ENCODE peak calls at places on chromosome 14, in eight cellular contexts. S, Y, Q, Z, B, I, R and T are unnamed samples.

GRCh38 chr14:105414456-105415371 is 4.9 kb upstream of the MTA1 start:
- DNase-seq in S (peak), Y (peak), Q (peak), Z (peak), B (peak), I (peak), R (peak), T (peak)

GRCh38 chr14:76055330-76055729 is 69.8 kb downstream of the IFT43 start:
- DNase-seq in S (no peak), Y (no peak), Q (no peak), Z (no peak), B (no peak), I (no peak), R (no peak), T (no peak)

GRCh38 chr14:106436310-106436905 is 910.0 kb downstream of the TMEM121 start:
- DNase-seq in S (peak), Y (peak), Q (peak), Z (no peak), B (peak), I (no peak), R (no peak), T (no peak)

GRCh38 chr14:77053046-77053841 is 24.7 kb upstream of the IRF2BPL start:
- DNase-seq in S (peak), Y (peak), Q (peak), Z (no peak), B (peak), I (peak), R (peak), T (peak)

GRCh38 chr14:22739423-22739822 is 27.1 kb upstream of the OXA1L start:
- DNase-seq in S (no peak), Y (no peak), Q (peak), Z (no peak), B (no peak), I (no peak), R (no peak), T (peak)

GRCh38 chr14:100187247-100187833 is 27.9 kb upstream of the DEGS2 start:
- DNase-seq in S (no peak), Y (no peak), Q (no peak), Z (no peak), B (no peak), I (no peak), R (no peak), T (no peak)

GRCh38 chr14:63897706-63898105 is 44.9 kb downstream of the SYNE2 start:
- DNase-seq in S (no peak), Y (no peak), Q (peak), Z (no peak), B (no peak), I (no peak), R (no peak), T (no peak)

GRCh38 chr14:34781242-34781641 is 66.8 kb upstream of the CFL2 start:
- DNase-seq in S (no peak), Y (no peak), Q (peak), Z (no peak), B (no peak), I (no peak), R (no peak), T (no peak)

GRCh38 chr14:34205799-34206198 is 254.9 kb upstream of the EGLN3 start:
- DNase-seq in S (no peak), Y (no peak), Q (no peak), Z (no peak), B (no peak), I (no peak), R (no peak), T (no peak)

GRCh38 chr14:56122306-56122705 is 4.1 kb downstream of the PELI2 start:
- DNase-seq in S (no peak), Y (no peak), Q (peak), Z (no peak), B (no peak), I (no peak), R (no peak), T (no peak)

GRCh38 chr14:104993306-104993705 is 7.7 kb downstream of the CLBA1 start:
- DNase-seq in S (no peak), Y (no peak), Q (no peak), Z (no peak), B (no peak), I (no peak), R (no peak), T (no peak)

DNA sequence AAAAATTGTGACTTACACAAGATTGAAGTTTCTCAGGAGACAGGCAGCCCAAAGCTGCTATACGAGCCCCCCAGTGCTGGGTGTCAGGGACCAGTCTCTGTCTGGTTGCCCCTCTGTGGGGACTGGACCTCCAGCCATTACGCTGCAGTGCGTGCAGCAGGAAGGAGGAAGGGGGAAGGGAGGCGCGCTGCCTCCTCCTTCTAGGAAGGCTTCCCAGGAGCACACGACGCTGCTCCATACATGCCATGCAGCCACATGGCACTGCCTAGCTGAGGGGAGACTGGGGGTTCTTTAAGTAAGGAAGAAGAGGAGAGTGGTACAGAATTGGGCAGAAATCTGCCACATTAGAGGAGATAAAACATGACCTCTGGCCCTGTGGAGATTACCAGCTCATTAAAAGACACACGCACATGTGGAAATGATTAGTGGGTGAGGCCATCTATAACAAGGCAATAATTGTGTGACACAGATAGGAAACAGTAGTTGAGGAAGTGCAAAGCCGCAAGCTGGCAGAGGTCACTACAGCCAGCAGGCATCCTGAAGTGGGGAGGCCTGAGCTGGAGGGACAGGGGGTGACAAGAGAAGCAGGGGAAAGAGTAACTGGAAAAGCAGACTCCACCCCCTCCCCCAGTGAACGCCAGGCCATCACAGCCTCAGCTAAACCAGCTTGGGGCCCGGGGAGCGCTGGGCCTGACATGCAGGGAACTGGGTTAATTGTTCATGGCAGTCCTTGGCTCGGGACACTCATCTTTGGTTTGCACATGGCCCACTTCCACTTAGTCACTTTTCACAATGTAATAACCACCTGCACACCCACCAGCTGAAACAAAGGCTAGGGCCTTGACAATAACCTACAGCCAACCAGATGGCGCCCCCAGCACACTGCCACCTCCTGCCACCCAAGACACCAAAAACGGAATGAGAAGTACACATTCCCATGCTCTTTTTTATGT is 39.6 kb downstream of the CCDC88C start:
- DNase-seq in S (no peak), Y (no peak), Q (no peak), Z (no peak), B (no peak), I (peak), R (no peak), T (no peak)
- TF ChIP-seq CTCF in S (peak), Y (no peak), Q (no peak), Z (no peak), B (peak), I (no peak), R (no peak), T (no peak)

GRCh38 chr14:92254786-92255185 is 68.2 kb upstream of the SLC24A4 start:
- DNase-seq in S (peak), Y (no peak), Q (peak), Z (peak), B (no peak), I (peak), R (no peak), T (no peak)

GRCh38 chr14:92252291-92252690 is 70.7 kb upstream of the SLC24A4 start:
- DNase-seq in S (no peak), Y (no peak), Q (no peak), Z (peak), B (no peak), I (no peak), R (no peak), T (no peak)

GRCh38 chr14:92258934-92259333 is 64.0 kb upstream of the SLC24A4 start:
- DNase-seq in S (no peak), Y (no peak), Q (no peak), Z (no peak), B (peak), I (no peak), R (no peak), T (no peak)

GRCh38 chr14:92248638-92249037 is 74.3 kb upstream of the SLC24A4 start:
- DNase-seq in S (no peak), Y (no peak), Q (no peak), Z (no peak), B (no peak), I (no peak), R (no peak), T (no peak)

GRCh38 chr14:92253381-92253894 is 69.5 kb upstream of the SLC24A4 start:
- DNase-seq in S (peak), Y (no peak), Q (no peak), Z (peak), B (no peak), I (no peak), R (no peak), T (no peak)
- TF ChIP-seq CTCF in S (peak), Y (no peak), Q (no peak), Z (no peak), B (no peak), I (no peak), R (no peak), T (no peak)

DNA sequence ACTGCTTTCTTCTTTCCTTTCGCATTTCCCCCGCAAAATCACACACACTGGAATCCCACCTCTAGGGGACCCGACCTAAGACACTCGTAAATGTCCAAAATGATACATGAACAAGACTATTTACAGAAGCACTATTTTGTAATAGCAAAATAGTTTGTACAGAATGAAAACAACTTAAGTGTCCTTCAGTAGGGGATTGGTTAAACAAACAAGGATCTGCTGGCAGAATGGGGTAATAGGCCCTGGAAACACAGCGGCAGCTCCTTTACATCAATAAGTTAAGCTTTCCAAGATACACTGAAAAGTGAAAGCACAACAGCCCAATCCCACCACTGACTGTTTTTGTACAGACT is 48.8 kb downstream of the LTBP2 start:
- DNase-seq in S (no peak), Y (no peak), Q (peak), Z (no peak), B (no peak), I (no peak), R (no peak), T (no peak)
- TF ChIP-seq CTCF in S (no peak), Y (no peak), Q (no peak), Z (no peak), B (no peak), I (no peak), R (peak), T (no peak)

GRCh38 chr14:101808020-101808641 is 46.6 kb downstream of the PPP2R5C start:
- DNase-seq in S (peak), Y (no peak), Q (no peak), Z (no peak), B (no peak), I (peak), R (no peak), T (no peak)
- TF ChIP-seq CTCF in S (peak), Y (no peak), Q (no peak), Z (no peak), B (peak), I (no peak), R (peak), T (no peak)

GRCh38 chr14:68373124-68373646 is 419.7 kb downstream of the ZFP36L1 start:
- DNase-seq in S (no peak), Y (no peak), Q (no peak), Z (no peak), B (no peak), I (no peak), R (no peak), T (no peak)

GRCh38 chr14:68375371-68375770 is 417.5 kb downstream of the ZFP36L1 start:
- DNase-seq in S (no peak), Y (no peak), Q (no peak), Z (no peak), B (no peak), I (no peak), R (no peak), T (no peak)

GRCh38 chr14:68374682-68375081 is 418.2 kb downstream of the ZFP36L1 start:
- DNase-seq in S (no peak), Y (no peak), Q (no peak), Z (no peak), B (no peak), I (no peak), R (no peak), T (no peak)

GRCh38 chr14:68372363-68372762 is 420.5 kb downstream of the ZFP36L1 start:
- DNase-seq in S (peak), Y (no peak), Q (no peak), Z (no peak), B (no peak), I (no peak), R (no peak), T (no peak)

GRCh38 chr14:68373847-68374582 is 418.9 kb downstream of the ZFP36L1 start:
- DNase-seq in S (no peak), Y (no peak), Q (no peak), Z (no peak), B (peak), I (no peak), R (no peak), T (no peak)
- TF ChIP-seq CTCF in S (no peak), Y (no peak), Q (no peak), Z (no peak), B (no peak), I (no peak), R (no peak), T (no peak)

GRCh38 chr14:71932229-71932951 is at the start of gene RGS6:
- DNase-seq in S (peak), Y (no peak), Q (peak), Z (no peak), B (peak), I (peak), R (peak), T (no peak)
- TF ChIP-seq CTCF in S (peak), Y (no peak), Q (no peak), Z (no peak), B (no peak), I (no peak), R (peak), T (no peak)

DNA sequence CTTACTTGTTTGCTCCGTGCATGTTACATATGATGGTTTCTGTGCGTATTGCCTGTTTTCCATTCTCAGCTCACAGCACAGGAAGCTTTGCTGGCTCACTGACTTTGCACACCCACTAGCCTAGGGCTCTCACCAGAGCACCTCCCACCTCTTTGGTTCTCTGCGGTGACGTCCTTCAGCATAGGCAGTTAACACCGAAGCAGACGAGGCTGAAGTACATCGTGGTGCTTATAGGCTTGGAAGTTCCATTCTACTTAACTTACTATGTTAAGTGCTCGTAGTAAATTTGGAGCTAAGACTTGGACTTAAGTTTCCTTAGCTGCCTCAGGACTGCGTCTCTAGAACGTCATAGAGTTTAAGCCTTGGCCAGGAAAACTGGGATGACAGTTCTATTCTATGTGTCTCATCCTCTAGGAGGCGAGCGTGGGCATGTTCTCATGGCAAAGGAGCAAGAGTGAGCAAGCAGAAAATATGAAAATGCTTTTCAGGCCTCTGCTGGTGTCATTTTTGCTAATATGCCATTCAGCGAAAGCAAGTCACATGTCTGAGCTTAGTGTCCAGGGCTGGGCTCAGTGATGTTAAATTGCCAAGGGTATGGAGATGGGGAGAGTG is 57.4 kb downstream of the NRXN3 start:
- DNase-seq in S (peak), Y (no peak), Q (no peak), Z (no peak), B (no peak), I (no peak), R (no peak), T (no peak)
- TF ChIP-seq CTCF in S (peak), Y (no peak), Q (no peak), Z (no peak), B (no peak), I (no peak), R (no peak), T (no peak)

GRCh38 chr14:103628221-103628683 is 759 bp upstream of the KLC1 start:
- DNase-seq in S (peak), Y (no peak), Q (peak), Z (peak), B (peak), I (peak), R (peak), T (peak)

GRCh38 chr14:103630364-103631108 is 1.5 kb downstream of the KLC1 start:
- DNase-seq in S (no peak), Y (no peak), Q (peak), Z (no peak), B (no peak), I (no peak), R (no peak), T (no peak)

GRCh38 chr14:103629503-103630121 is 601 bp downstream of the KLC1 start:
- DNase-seq in S (peak), Y (peak), Q (peak), Z (peak), B (peak), I (peak), R (peak), T (peak)

GRCh38 chr14:103627073-103628025 is 1.7 kb upstream of the KLC1 start:
- DNase-seq in S (no peak), Y (no peak), Q (no peak), Z (no peak), B (no peak), I (no peak), R (no peak), T (no peak)

DNA sequence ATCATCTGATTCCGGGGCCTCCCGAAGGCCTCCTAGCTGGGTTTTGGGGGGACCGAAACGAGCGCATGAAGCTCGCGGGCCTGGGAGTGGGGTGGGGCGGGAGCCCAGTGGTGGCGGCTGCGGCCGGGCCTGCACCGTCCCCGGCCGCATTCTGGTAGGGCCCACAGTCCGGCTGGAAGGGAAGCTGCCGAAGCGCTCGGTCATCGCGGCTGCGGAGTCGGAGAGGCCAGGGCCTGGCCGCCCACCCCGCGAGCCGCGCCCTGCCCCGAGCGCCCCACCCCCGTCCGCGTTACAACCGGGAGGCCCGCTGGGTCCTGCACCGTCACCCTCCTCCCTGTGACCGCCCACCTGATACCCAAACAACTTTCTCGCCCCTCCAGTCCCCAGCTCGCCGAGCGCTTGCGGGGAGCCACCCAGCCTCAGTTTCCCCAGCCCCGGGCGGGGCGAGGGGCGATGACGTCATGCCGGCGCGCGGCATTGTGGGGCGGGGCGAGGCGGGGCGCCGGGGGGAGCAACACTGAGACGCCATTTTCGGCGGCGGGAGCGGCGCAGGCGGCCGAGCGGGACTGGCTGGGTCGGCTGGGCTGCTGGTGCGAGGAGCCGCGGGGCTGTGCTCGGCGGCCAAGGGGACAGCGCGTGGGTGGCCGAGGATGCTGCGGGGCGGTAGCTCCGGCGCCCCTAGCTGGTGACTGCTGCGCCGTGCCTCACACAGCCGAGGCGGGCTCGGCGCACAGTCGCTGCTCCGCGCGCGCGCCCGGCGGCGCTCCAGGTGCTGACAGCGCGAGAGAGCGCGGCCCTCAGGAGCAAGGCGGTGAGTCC is at the start of gene KLC1:
- DNase-seq in S (peak), Y (peak), Q (peak), Z (peak), B (peak), I (peak), R (peak), T (peak)
- TF ChIP-seq CTCF in S (no peak), Y (no peak), Q (no peak), Z (no peak), B (no peak), I (no peak), R (peak), T (no peak)

DNA sequence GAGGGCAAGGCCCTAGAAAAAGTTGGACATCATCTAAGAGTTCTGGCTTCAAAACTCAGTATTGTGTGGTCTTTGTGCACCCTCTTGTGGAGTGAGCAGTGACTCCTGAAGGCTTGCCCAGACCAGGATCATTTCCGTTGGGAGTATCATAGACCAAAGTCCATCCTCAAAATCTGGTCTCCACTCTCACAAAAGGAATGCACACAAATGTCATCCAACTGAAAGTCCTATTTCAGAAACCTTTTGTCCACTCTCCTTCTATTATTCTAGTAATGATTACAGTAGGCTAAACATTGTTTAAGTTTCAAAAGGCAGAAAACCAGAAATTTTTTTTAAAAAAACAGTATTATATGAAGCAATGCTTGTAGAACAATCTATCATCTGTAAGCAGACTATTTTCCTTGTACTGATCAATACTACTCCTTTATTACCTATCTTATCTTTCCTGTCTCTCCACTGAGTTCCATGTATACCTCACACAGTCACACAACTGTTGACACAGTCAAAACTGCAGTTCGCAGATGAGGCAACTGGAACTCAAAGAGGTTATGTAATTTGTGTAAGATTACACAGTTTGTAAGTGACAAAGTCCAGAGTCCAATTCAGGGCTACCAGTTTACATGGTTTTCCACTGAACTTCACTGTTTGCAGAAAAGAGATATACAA is 41.4 kb downstream of the COX16 start:
- DNase-seq in S (peak), Y (no peak), Q (peak), Z (no peak), B (no peak), I (no peak), R (peak), T (no peak)
- TF ChIP-seq CTCF in S (peak), Y (no peak), Q (peak), Z (no peak), B (peak), I (peak), R (peak), T (peak)